ENCODE peak calls at places on chromosomes 16 and 17, in ten cellular contexts. B, H, R, Q, C, I, J, N, P and W are unnamed samples.

GRCh38 chr17:39724731-39725130 is 5.6 kb downstream of the MIEN1 start:
- DNase-seq in I (no peak), P (no peak), B (no peak), J (no peak), N (no peak), R (no peak), C (no peak), H (no peak), Q (no peak), W (no peak)

GRCh38 chr16:17026600-17027242 is 444.0 kb downstream of the XYLT1 start:
- DNase-seq in C (no peak), P (no peak), I (no peak), J (no peak), Q (no peak), N (no peak), H (no peak), B (no peak), R (no peak), W (no peak)

GRCh38 chr16:64910351-64910750 is 211.5 kb downstream of the CDH11 start:
- DNase-seq in C (peak), B (peak), Q (peak), J (no peak), R (no peak), H (peak), P (no peak), I (peak), N (no peak), W (peak)

GRCh38 chr16:24499193-24499814 is 40.1 kb upstream of the RBBP6 start:
- DNase-seq in R (no peak), J (no peak), I (no peak), C (no peak), H (peak), B (peak), Q (no peak), N (no peak), P (peak), W (peak)

GRCh38 chr16:80778707-80779106 is 25.7 kb downstream of the CDYL2 start:
- DNase-seq in P (no peak), C (no peak), I (no peak), J (no peak), N (no peak), B (no peak), Q (no peak), R (no peak), H (no peak), W (no peak)

GRCh38 chr17:67685351-67685750 is 32.4 kb upstream of the NOL11 start:
- DNase-seq in N (no peak), J (no peak), B (no peak), C (no peak), R (no peak), P (no peak), Q (no peak), I (no peak), H (no peak), W (no peak)

GRCh38 chr16:12144355-12144754 is 167.8 kb downstream of the SNX29 start:
- DNase-seq in B (no peak), R (no peak), Q (no peak), J (no peak), I (no peak), C (no peak), H (no peak), P (no peak), N (no peak), W (no peak)

GRCh38 chr16:27401768-27402568 is at the start of gene IL21R:
- DNase-seq in P (peak), C (peak), R (no peak), Q (peak), B (peak), N (no peak), J (no peak), H (peak), I (no peak), W (peak)

GRCh38 chr17:20948984-20949777 is 93.6 kb downstream of the USP22 start:
- DNase-seq in B (no peak), I (no peak), C (no peak), R (no peak), N (no peak), Q (no peak), P (no peak), J (no peak), H (no peak), W (no peak)

GRCh38 chr17:74478369-74479100 is 12.1 kb downstream of the CD300A start:
- DNase-seq in B (no peak), R (no peak), C (no peak), P (peak), J (no peak), N (no peak), H (no peak), Q (no peak), I (no peak), W (no peak)

GRCh38 chr16:23679274-23679985 is 741 bp downstream of the PLK1 start:
- DNase-seq in H (peak), P (peak), C (no peak), I (no peak), N (no peak), B (peak), R (no peak), J (no peak), Q (no peak), W (peak)

GRCh38 chr16:73717266-73718057 is 579.2 kb upstream of the PSMD7 start:
- DNase-seq in B (no peak), Q (no peak), C (no peak), J (no peak), N (no peak), R (no peak), H (no peak), P (no peak), I (no peak), W (no peak)

GRCh38 chr17:30345527-30346075 is 11.7 kb upstream of the TMIGD1 start:
- DNase-seq in N (no peak), C (no peak), B (no peak), P (no peak), I (no peak), J (no peak), R (no peak), H (peak), Q (no peak), W (no peak)

GRCh38 chr17:52212851-52213250 is 54.3 kb upstream of the CA10 start:
- DNase-seq in P (no peak), N (no peak), R (no peak), H (no peak), C (no peak), Q (no peak), B (no peak), J (no peak), I (no peak), W (no peak)

GRCh38 chr16:22123146-22123545 is 30.8 kb downstream of the VWA3A start:
- DNase-seq in J (no peak), H (no peak), R (no peak), I (no peak), B (no peak), Q (no peak), C (no peak), N (no peak), P (no peak), W (no peak)

GRCh38 chr16:84340305-84341040 is 27.9 kb upstream of the ATP2C2 start:
- DNase-seq in C (no peak), H (peak), R (no peak), Q (no peak), I (no peak), P (no peak), N (peak), B (no peak), J (no peak), W (no peak)

GRCh38 chr17:28328325-28328724 is 6.9 kb downstream of the IFT20 start:
- DNase-seq in R (no peak), J (peak), N (no peak), B (peak), P (no peak), I (no peak), Q (no peak), H (peak), C (no peak), W (no peak)

GRCh38 chr17:19708431-19709175 is 7.8 kb downstream of the SLC47A2 start:
- DNase-seq in R (no peak), Q (no peak), C (no peak), N (no peak), P (no peak), I (no peak), B (no peak), H (no peak), J (no peak), W (no peak)

GRCh38 chr16:80751167-80751566 is 53.2 kb downstream of the CDYL2 start:
- DNase-seq in C (no peak), Q (no peak), I (no peak), N (peak), P (no peak), R (no peak), H (peak), J (no peak), B (peak), W (no peak)

GRCh38 chr16:648786-649589 is at the start of gene WDR90:
- DNase-seq in C (peak), H (peak), P (peak), I (peak), Q (peak), J (no peak), B (peak), R (peak), N (peak), W (peak)

GRCh38 chr16:646679-647172 is 2.4 kb upstream of the WDR90 start:
- DNase-seq in R (no peak), B (no peak), P (no peak), I (no peak), C (no peak), Q (no peak), J (no peak), H (no peak), N (no peak), W (no peak)

GRCh38 chr16:649646-650045 is 481 bp downstream of the WDR90 start:
- DNase-seq in I (no peak), P (peak), J (no peak), C (no peak), B (no peak), N (no peak), H (no peak), Q (no peak), R (no peak), W (no peak)

GRCh38 chr16:647173-647902 is 1.8 kb upstream of the WDR90 start:
- DNase-seq in H (no peak), I (no peak), C (no peak), B (no peak), P (no peak), Q (peak), N (no peak), R (no peak), J (no peak), W (no peak)

DNA sequence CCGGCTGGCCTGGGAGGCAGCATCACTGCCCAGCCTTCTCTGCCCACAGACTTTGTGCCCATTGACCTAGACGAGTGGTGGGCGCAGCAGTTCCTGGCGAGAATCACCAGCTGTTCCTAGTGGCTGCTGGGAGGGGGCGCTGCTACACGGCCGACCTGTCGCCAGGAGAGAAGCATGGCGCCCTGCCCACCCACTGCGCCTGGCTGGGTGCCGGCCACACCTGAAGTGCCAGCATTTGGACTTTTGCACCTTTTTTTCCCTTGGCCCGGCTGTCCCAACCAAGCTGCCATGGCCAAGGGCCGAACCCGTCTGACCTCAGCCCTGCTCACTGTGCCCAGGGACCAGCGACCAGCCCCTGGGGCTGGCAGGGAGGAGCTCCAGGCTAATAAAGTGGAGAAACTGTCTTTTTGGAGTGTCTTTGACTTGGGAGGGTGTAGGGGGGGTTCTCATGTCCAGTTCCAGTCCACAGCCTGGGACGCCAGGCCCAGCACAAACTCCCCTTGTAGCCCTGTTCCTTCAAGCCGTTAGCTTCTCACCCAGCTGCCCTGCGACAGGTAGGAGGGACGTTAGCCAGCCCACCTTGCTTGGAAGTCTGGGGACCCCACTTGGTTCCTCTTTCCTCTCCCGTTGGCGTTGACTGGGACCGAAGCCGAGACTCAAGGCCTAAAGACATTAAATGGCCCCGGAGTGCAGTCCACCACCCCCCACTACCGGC is 937 bp upstream of the WDR90 start:
- DNase-seq in H (peak), I (no peak), B (no peak), Q (peak), P (peak), C (no peak), N (peak), J (no peak), R (no peak), W (no peak)
- TF ChIP-seq CTCF in H (peak), I (no peak), B (peak), Q (peak), P (peak), C (peak), N (no peak), J (no peak), R (no peak), W (peak)

DNA sequence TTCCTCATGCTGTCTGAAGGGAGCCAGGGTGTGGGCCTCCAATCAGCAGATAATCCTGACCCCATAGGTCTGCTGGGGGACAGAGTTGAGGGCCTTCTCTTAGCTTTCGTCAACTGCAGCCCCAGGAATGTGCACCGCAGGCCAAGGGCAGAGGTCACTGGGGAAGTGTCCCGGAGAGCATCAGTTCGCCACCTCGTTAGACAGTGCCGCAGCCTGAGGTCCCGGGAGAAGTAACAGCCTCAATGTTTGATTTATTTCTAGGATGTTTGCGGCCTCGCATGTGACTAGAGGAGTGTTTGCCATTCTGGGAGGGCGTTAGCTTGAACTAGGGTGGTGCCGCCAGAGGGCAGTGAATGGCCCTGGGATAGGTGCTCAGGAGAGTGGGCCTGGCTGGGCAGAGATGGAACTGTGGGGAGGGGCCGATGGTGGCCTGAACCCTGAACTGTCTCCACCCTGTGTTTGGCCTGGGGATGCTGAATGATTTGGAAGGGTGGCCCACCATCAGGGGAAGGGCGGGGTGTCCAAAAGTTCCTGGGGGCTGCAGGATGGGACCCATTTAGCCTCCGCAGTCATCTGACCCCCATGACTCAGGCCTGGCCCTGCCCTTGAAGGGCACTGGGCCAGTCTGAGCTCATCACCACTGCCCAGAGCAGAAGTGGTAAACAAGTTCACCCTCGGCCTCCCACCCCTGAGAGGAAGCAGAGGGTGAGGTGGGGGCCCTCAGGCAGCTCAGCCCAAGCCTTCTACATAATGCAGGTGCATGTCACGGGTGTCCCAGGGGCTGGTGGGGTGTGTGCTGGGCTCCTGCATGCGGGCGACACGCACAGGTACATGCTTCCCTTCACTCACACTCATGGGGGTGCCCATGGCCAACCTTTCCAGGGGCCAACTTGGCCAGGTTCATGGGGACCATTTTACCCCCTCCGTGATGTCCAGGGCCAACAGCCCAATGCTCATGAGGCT is 12.4 kb upstream of the TAC4 start:
- DNase-seq in I (no peak), Q (no peak), J (no peak), R (no peak), C (no peak), H (no peak), N (no peak), B (no peak), P (no peak), W (peak)
- TF ChIP-seq CTCF in I (no peak), Q (no peak), J (no peak), R (no peak), C (no peak), H (peak), N (no peak), B (peak), P (no peak), W (no peak)

GRCh38 chr17:50697076-50697475 is 10.6 kb downstream of the ANKRD40 start:
- DNase-seq in P (no peak), B (no peak), Q (no peak), R (no peak), C (no peak), J (no peak), H (no peak), I (no peak), N (no peak), W (no peak)
- TF ChIP-seq CTCF in P (no peak), B (no peak), Q (peak), R (no peak), C (no peak), J (no peak), H (no peak), I (no peak), N (no peak), W (no peak)

GRCh38 chr16:2963611-2964415 is at the start of gene KREMEN2:
- DNase-seq in H (no peak), I (no peak), J (no peak), C (no peak), N (no peak), P (peak), B (no peak), R (no peak), Q (no peak), W (peak)
- TF ChIP-seq CTCF in H (no peak), I (no peak), J (no peak), C (no peak), N (no peak), P (peak), B (no peak), R (no peak), Q (no peak), W (no peak)

DNA sequence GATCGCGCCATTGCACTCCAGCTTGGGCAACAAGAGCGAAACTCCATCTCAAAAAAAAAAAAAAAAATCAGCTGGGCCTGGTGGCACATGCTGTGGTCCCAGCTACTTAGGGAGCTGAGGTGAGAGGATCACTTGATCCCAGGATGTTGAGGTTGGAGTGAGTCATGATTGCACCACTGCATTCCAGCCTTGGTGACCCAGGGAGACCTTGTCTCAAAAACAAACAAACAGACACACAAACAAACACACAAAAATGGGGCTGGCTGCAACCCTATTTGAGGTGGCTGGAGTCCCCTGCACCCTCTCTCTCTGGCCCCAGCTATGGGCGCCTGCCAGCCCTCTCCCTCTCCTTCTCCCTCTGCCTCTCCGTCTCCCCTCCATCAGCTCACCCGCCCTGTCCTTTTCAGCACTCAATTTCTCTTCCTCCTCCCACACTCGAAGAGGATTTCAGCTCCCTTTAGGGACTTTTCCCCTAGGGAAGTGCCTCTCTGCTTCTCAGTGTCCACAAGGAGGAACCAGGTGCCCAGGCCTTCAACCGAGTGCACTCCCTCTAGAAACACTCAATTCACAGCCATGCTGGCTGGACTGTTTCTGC is 17.5 kb upstream of the TFAP4 start:
- DNase-seq in N (no peak), Q (no peak), J (no peak), B (peak), P (peak), C (no peak), H (peak), I (no peak), R (no peak), W (no peak)
- TF ChIP-seq CTCF in N (no peak), Q (no peak), J (no peak), B (peak), P (no peak), C (no peak), H (peak), I (no peak), R (no peak), W (no peak)

DNA sequence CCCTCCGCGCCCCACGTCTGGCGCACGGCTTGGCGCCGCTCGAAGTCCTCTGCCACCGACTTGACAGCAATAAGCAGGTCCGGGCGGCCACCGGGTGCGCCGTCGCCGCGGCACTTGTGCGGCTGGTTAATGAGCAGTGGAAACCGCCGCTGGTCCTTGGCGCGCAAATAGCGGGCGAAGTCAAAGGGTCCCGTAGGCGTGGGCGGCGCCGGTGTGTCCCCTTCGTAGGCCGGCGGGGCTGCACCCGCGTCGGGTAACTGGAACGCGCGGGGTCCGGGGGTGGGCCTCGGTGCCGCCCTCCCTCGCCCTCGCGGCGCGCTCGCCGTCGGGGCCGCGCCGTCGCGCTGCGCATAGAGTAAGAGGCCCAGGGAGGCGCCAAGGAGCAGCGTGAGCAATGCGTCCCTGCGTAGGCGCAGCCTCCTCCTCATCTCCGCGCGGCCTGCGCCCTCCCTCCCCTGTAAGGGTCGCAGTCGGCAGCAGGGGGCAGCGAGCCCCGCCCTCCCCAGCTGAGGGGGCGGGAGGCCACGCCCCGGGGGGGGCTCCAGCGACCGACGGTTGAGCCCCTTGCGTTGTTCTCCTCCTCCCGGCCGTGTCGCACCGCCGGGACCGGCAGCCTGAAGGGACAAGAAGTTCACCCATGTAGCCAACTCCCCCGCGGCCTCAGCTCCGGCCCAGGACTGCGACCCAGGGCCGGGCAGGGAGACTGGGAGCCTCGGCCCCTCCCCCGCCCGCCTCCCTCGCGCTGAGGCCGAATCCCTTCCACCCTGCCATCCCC is 553 bp downstream of the B3GNT9 start:
- DNase-seq in P (peak), R (no peak), J (no peak), C (peak), B (peak), Q (peak), N (no peak), H (peak), I (no peak), W (peak)
- TF ChIP-seq CTCF in P (no peak), R (no peak), J (no peak), C (no peak), B (no peak), Q (peak), N (no peak), H (peak), I (no peak), W (peak)